ENCODE peak calls at places on chromosome 1, in seven cellular contexts. T, U, P, Q, F, E and H are unnamed samples.

GRCh38 chr1:115492880-115493279 is 148.9 kb upstream of the VANGL1 start:
- DNase-seq in T (no peak), U (no peak), P (no peak), Q (no peak), F (peak; percentile 58), E (no peak), H (no peak)

GRCh38 chr1:224430511-224431113 is 4.0 kb downstream of the WDR26 start:
- DNase-seq in T (peak; percentile 55), U (no peak), P (peak; percentile 20), Q (peak; percentile 57), F (peak; percentile 76), E (peak; percentile 71), H (no peak)

GRCh38 chr1:1278620-1279019 is 1.6 kb upstream of the SCNN1D start:
- DNase-seq in T (no peak), U (no peak), P (no peak), Q (no peak), F (no peak), E (no peak), H (no peak)

GRCh38 chr1:28755701-28756100 is 19.0 kb downstream of the YTHDF2 start:
- DNase-seq in T (no peak), U (no peak), P (no peak), Q (no peak), F (peak; percentile 31), E (no peak), H (no peak)

GRCh38 chr1:116808476-116809180 is 54.4 kb downstream of the CD2 start:
- DNase-seq in T (no peak), U (no peak), P (no peak), Q (no peak), F (no peak), E (no peak), H (no peak)

GRCh38 chr1:238223067-238223640 is 332.4 kb upstream of the ZP4 start:
- DNase-seq in T (no peak), U (no peak), P (no peak), Q (no peak), F (no peak), E (no peak), H (no peak)

GRCh38 chr1:18256318-18257235 is 149.0 kb downstream of the IGSF21 start:
- DNase-seq in T (peak; percentile 3), U (no peak), P (no peak), Q (peak; percentile 82), F (no peak), E (peak; percentile 35), H (peak; percentile 2)

GRCh38 chr1:177311111-177311510 is 140.4 kb downstream of the BRINP2 start:
- DNase-seq in T (no peak), U (no peak), P (no peak), Q (no peak), F (no peak), E (no peak), H (no peak)

GRCh38 chr1:36664564-36665287 is 182.0 kb upstream of the CSF3R start:
- DNase-seq in T (no peak), U (no peak), P (no peak), Q (no peak), F (no peak), E (no peak), H (no peak)

GRCh38 chr1:170698711-170699275 is 34.9 kb downstream of the PRRX1 start:
- DNase-seq in T (peak; percentile 76), U (no peak), P (no peak), Q (no peak), F (peak; percentile 57), E (no peak), H (no peak)

GRCh38 chr1:219507432-219507831 is 105.5 kb downstream of the ZC3H11B start:
- DNase-seq in T (no peak), U (no peak), P (no peak), Q (no peak), F (no peak), E (no peak), H (peak; percentile 63)

GRCh38 chr1:231800071-231800470 is 173.5 kb downstream of the DISC1 start:
- DNase-seq in T (peak; percentile 22), U (no peak), P (no peak), Q (no peak), F (no peak), E (no peak), H (no peak)

GRCh38 chr1:26239936-26240335 is 5.9 kb downstream of the CEP85 start:
- DNase-seq in T (no peak), U (no peak), P (no peak), Q (no peak), F (peak; percentile 6), E (no peak), H (no peak)

GRCh38 chr1:111748618-111749337 is 6.9 kb upstream of the DDX20 start:
- DNase-seq in T (no peak), U (no peak), P (no peak), Q (no peak), F (no peak), E (peak; percentile 31), H (no peak)

GRCh38 chr1:203359010-203359571 is 8.2 kb upstream of the FMOD start:
- DNase-seq in T (no peak), U (peak; percentile 74), P (no peak), Q (peak; percentile 35), F (peak; percentile 40), E (no peak), H (no peak)

GRCh38 chr1:7616076-7616833 is 154.8 kb upstream of the VAMP3 start:
- DNase-seq in T (peak; percentile 24), U (peak; percentile 19), P (no peak), Q (peak; percentile 62), F (peak; percentile 46), E (peak; percentile 40), H (no peak)

GRCh38 chr1:244163861-244164562 is 112.9 kb downstream of the ZBTB18 start:
- DNase-seq in T (peak; percentile 92), U (no peak), P (no peak), Q (no peak), F (peak; percentile 98), E (peak; percentile 17), H (peak; percentile 94)

GRCh38 chr1:53108646-53109580 is 33.5 kb downstream of the SLC1A7 start:
- DNase-seq in T (no peak), U (no peak), P (no peak), Q (no peak), F (peak; percentile 65), E (no peak), H (no peak)

GRCh38 chr1:212212901-212213300 is 72.3 kb upstream of the PPP2R5A start:
- DNase-seq in T (no peak), U (no peak), P (no peak), Q (no peak), F (no peak), E (no peak), H (no peak)

GRCh38 chr1:166843322-166843721 is 4.0 kb downstream of the POGK start:
- DNase-seq in T (no peak), U (no peak), P (no peak), Q (no peak), F (no peak), E (no peak), H (no peak)

GRCh38 chr1:214417545-214418210 is 133.7 kb downstream of the PTPN14 start:
- DNase-seq in T (no peak), U (peak; percentile 24), P (no peak), Q (no peak), F (no peak), E (no peak), H (no peak)

GRCh38 chr1:227896710-227897655 is 50.7 kb downstream of the WNT9A start:
- DNase-seq in T (no peak), U (peak; percentile 15), P (no peak), Q (no peak), F (no peak), E (no peak), H (no peak)

GRCh38 chr1:108643492-108644333 is 17.2 kb downstream of the HENMT1 start:
- DNase-seq in T (peak; percentile 72), U (peak; percentile 54), P (no peak), Q (peak; percentile 85), F (peak; percentile 78), E (peak; percentile 81), H (peak; percentile 47)

GRCh38 chr1:177568702-177569101 is 397.9 kb downstream of the BRINP2 start:
- DNase-seq in T (no peak), U (no peak), P (no peak), Q (no peak), F (no peak), E (peak; percentile 2), H (no peak)

GRCh38 chr1:204974326-204974725 is 68.7 kb upstream of the CNTN2 start:
- DNase-seq in T (no peak), U (no peak), P (no peak), Q (no peak), F (no peak), E (no peak), H (no peak)
- H3K4me3 ChIP-seq in T (no peak overlapping the region), U (no peak overlapping the region), P (no peak overlapping the region), Q (no peak overlapping the region), F (no peak overlapping the region), E (no peak overlapping the region), H (no peak overlapping the region)

GRCh38 chr1:100566300-100566699 is 28.4 kb downstream of the GPR88 start:
- DNase-seq in T (no peak), U (no peak), P (no peak), Q (no peak), F (no peak), E (no peak), H (no peak)
- TF ChIP-seq CTCF in T (no peak), U (no peak), P (no peak), Q (no peak), F (no peak), E (no peak), H (no peak)

GRCh38 chr1:21927531-21928237 is 9.4 kb downstream of the HSPG2 start:
- DNase-seq in T (no peak), U (peak; percentile 76), P (no peak), Q (peak; percentile 94), F (no peak), E (no peak), H (no peak)
- H3K4me3 ChIP-seq in T (no peak overlapping the region), U (peak overlapping the region; percentile 5), P (no peak overlapping the region), Q (no peak overlapping the region), F (no peak overlapping the region), E (no peak overlapping the region), H (no peak overlapping the region)

GRCh38 chr1:15220024-15220392 is 27.0 kb upstream of the FHAD1 start:
- DNase-seq in T (no peak), U (no peak), P (no peak), Q (no peak), F (no peak), E (no peak), H (no peak)

GRCh38 chr1:15218287-15219279 is 28.4 kb upstream of the FHAD1 start:
- DNase-seq in T (no peak), U (no peak), P (no peak), Q (no peak), F (peak; percentile 56), E (peak; percentile 32), H (peak; percentile 24)

GRCh38 chr1:15222653-15223303 is 24.2 kb upstream of the FHAD1 start:
- DNase-seq in T (no peak), U (no peak), P (no peak), Q (no peak), F (no peak), E (no peak), H (no peak)

GRCh38 chr1:15219280-15220023 is 27.6 kb upstream of the FHAD1 start:
- DNase-seq in T (no peak), U (no peak), P (peak; percentile 22), Q (no peak), F (no peak), E (no peak), H (no peak)

DNA sequence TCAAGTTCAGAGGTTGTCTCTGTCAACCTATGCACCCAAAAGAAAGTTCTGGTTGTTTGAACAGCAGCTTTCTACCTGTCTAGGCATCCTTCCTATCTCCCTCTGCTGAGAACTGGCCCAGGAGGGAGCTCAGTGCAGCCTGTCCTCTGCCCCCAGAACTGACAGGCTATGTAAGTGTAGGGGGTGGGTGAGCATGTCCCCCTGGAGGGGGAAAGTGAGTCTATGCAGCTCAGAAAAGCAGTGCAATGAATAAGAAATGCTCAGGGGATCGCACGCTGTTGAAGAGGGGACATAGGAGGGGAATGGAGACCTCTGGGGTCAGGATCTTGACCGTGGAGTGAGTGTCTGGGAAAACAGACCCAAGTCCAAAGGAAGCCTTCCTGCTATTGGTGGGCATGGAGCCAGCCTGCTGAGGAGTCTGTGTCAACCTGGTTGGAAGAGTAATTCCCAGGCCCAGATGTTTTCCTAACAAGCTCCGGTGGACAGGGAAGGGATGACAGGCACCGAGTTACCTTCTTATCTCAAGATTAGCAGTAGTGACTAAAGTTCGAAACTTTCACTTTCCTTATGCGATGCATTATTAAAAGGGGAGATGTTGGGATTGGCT is 26.1 kb upstream of the FHAD1 start:
- DNase-seq in T (no peak), U (no peak), P (no peak), Q (peak; percentile 78), F (no peak), E (no peak), H (no peak)
- TF ChIP-seq CTCF in T (no peak), U (no peak), P (no peak), Q (no peak), F (no peak), E (no peak), H (no peak)